ENCODE peak calls at places on chromosomes 11 and 22, in nine cellular contexts. One of them, this sample, is unnamed.

GRCh38 chr22:45082795-45083194 is 73.0 kb upstream of the PHF21B start:
- DNase-seq in GM23338: peak
- DNase-seq in Peyer's patch: no peak
- DNase-seq in colonic mucosa: no peak
- DNase-seq in psoas muscle: no peak
- DNase-seq in CD8-positive, alpha-beta T cell: no peak
- DNase-seq in ascending aorta: no peak
- DNase-seq in mammary epithelial cell: no peak
- DNase-seq in cardiac muscle cell: no peak
- DNase-seq in this sample: no peak

GRCh38 chr11:84193706-84194105 is 907.5 kb upstream of the CCDC90B start:
- DNase-seq in GM23338: no peak
- DNase-seq in Peyer's patch: no peak
- DNase-seq in colonic mucosa: no peak
- DNase-seq in psoas muscle: no peak
- DNase-seq in CD8-positive, alpha-beta T cell: no peak
- DNase-seq in ascending aorta: no peak
- DNase-seq in mammary epithelial cell: no peak
- DNase-seq in cardiac muscle cell: no peak
- DNase-seq in this sample: no peak

GRCh38 chr22:28268845-28269244 is 349.8 kb upstream of the PITPNB start:
- DNase-seq in GM23338: no peak
- DNase-seq in Peyer's patch: no peak
- DNase-seq in colonic mucosa: no peak
- DNase-seq in psoas muscle: peak
- DNase-seq in CD8-positive, alpha-beta T cell: no peak
- DNase-seq in ascending aorta: no peak
- DNase-seq in mammary epithelial cell: no peak
- DNase-seq in cardiac muscle cell: no peak
- DNase-seq in this sample: no peak

GRCh38 chr11:120339394-120339890 is 3.2 kb downstream of the ARHGEF12 start:
- DNase-seq in GM23338: peak
- DNase-seq in Peyer's patch: no peak
- DNase-seq in colonic mucosa: peak
- DNase-seq in psoas muscle: no peak
- DNase-seq in CD8-positive, alpha-beta T cell: no peak
- DNase-seq in ascending aorta: no peak
- DNase-seq in mammary epithelial cell: peak
- DNase-seq in cardiac muscle cell: peak
- DNase-seq in this sample: no peak

GRCh38 chr11:27720277-27720830 is 20.1 kb upstream of the BDNF start:
- DNase-seq in GM23338: peak
- DNase-seq in Peyer's patch: no peak
- DNase-seq in colonic mucosa: peak
- DNase-seq in psoas muscle: no peak
- DNase-seq in CD8-positive, alpha-beta T cell: no peak
- DNase-seq in ascending aorta: no peak
- DNase-seq in mammary epithelial cell: peak
- DNase-seq in cardiac muscle cell: peak
- DNase-seq in this sample: no peak

GRCh38 chr11:8910662-8911039 is 338 bp upstream of the AKIP1 start:
- DNase-seq in GM23338: no peak
- DNase-seq in Peyer's patch: no peak
- DNase-seq in colonic mucosa: no peak
- DNase-seq in psoas muscle: no peak
- DNase-seq in CD8-positive, alpha-beta T cell: no peak
- DNase-seq in ascending aorta: no peak
- DNase-seq in mammary epithelial cell: no peak
- DNase-seq in cardiac muscle cell: no peak
- DNase-seq in this sample: no peak

GRCh38 chr11:12128191-12128841 is 17.9 kb downstream of the MICAL2 start:
- DNase-seq in GM23338: no peak
- DNase-seq in Peyer's patch: no peak
- DNase-seq in colonic mucosa: no peak
- DNase-seq in psoas muscle: no peak
- DNase-seq in CD8-positive, alpha-beta T cell: no peak
- DNase-seq in ascending aorta: no peak
- DNase-seq in mammary epithelial cell: no peak
- DNase-seq in cardiac muscle cell: no peak
- DNase-seq in this sample: no peak

GRCh38 chr22:44710474-44711235 is 8.7 kb downstream of the PRR5 start:
- DNase-seq in GM23338: no peak
- DNase-seq in Peyer's patch: peak
- DNase-seq in colonic mucosa: peak
- DNase-seq in psoas muscle: no peak
- DNase-seq in CD8-positive, alpha-beta T cell: peak
- DNase-seq in ascending aorta: no peak
- DNase-seq in mammary epithelial cell: no peak
- DNase-seq in cardiac muscle cell: no peak
- DNase-seq in this sample: no peak

GRCh38 chr11:134139303-134139872 is 70.5 kb downstream of the JAM3 start:
- DNase-seq in GM23338: peak
- DNase-seq in Peyer's patch: no peak
- DNase-seq in colonic mucosa: no peak
- DNase-seq in psoas muscle: no peak
- DNase-seq in CD8-positive, alpha-beta T cell: no peak
- DNase-seq in ascending aorta: no peak
- DNase-seq in mammary epithelial cell: no peak
- DNase-seq in cardiac muscle cell: peak
- DNase-seq in this sample: no peak

GRCh38 chr11:111308140-111308539 is 9.8 kb downstream of the POU2AF3 start:
- DNase-seq in GM23338: no peak
- DNase-seq in Peyer's patch: peak
- DNase-seq in colonic mucosa: peak
- DNase-seq in psoas muscle: no peak
- DNase-seq in CD8-positive, alpha-beta T cell: no peak
- DNase-seq in ascending aorta: no peak
- DNase-seq in mammary epithelial cell: no peak
- DNase-seq in cardiac muscle cell: no peak
- DNase-seq in this sample: peak

GRCh38 chr11:104830080-104830479 is 68.2 kb downstream of the CASP12 start:
- DNase-seq in GM23338: no peak
- DNase-seq in Peyer's patch: no peak
- DNase-seq in colonic mucosa: no peak
- DNase-seq in psoas muscle: no peak
- DNase-seq in CD8-positive, alpha-beta T cell: no peak
- DNase-seq in ascending aorta: no peak
- DNase-seq in mammary epithelial cell: peak
- DNase-seq in cardiac muscle cell: no peak
- DNase-seq in this sample: no peak

GRCh38 chr11:20051783-20052399 is 108.4 kb downstream of the DBX1 start:
- DNase-seq in GM23338: no peak
- DNase-seq in Peyer's patch: no peak
- DNase-seq in colonic mucosa: no peak
- DNase-seq in psoas muscle: no peak
- DNase-seq in CD8-positive, alpha-beta T cell: no peak
- DNase-seq in ascending aorta: no peak
- DNase-seq in mammary epithelial cell: no peak
- DNase-seq in cardiac muscle cell: no peak
- DNase-seq in this sample: no peak

GRCh38 chr22:45009881-45010531 is at the start of gene PHF21B:
- DNase-seq in GM23338: peak
- DNase-seq in Peyer's patch: no peak
- DNase-seq in colonic mucosa: peak
- DNase-seq in psoas muscle: peak
- DNase-seq in CD8-positive, alpha-beta T cell: no peak
- DNase-seq in ascending aorta: no peak
- DNase-seq in mammary epithelial cell: peak
- DNase-seq in cardiac muscle cell: peak
- DNase-seq in this sample: no peak

GRCh38 chr11:63866211-63866610 is 27.3 kb downstream of the MARK2 start:
- DNase-seq in GM23338: no peak
- DNase-seq in Peyer's patch: no peak
- DNase-seq in colonic mucosa: peak
- DNase-seq in psoas muscle: peak
- DNase-seq in CD8-positive, alpha-beta T cell: peak
- DNase-seq in ascending aorta: no peak
- DNase-seq in mammary epithelial cell: peak
- DNase-seq in cardiac muscle cell: no peak
- DNase-seq in this sample: peak

GRCh38 chr11:69328231-69328630 is 34.3 kb downstream of the MYEOV start:
- DNase-seq in GM23338: no peak
- DNase-seq in Peyer's patch: no peak
- DNase-seq in colonic mucosa: peak
- DNase-seq in psoas muscle: no peak
- DNase-seq in CD8-positive, alpha-beta T cell: no peak
- DNase-seq in ascending aorta: peak
- DNase-seq in mammary epithelial cell: no peak
- DNase-seq in cardiac muscle cell: no peak
- DNase-seq in this sample: no peak

GRCh38 chr11:11975201-11976092 is 33.0 kb downstream of the DKK3 start:
- DNase-seq in GM23338: no peak
- DNase-seq in Peyer's patch: peak
- DNase-seq in colonic mucosa: no peak
- DNase-seq in psoas muscle: no peak
- DNase-seq in CD8-positive, alpha-beta T cell: no peak
- DNase-seq in ascending aorta: peak
- DNase-seq in mammary epithelial cell: no peak
- DNase-seq in cardiac muscle cell: no peak
- DNase-seq in this sample: no peak

GRCh38 chr11:134453441-134453840 is 41.4 kb upstream of the B3GAT1 start:
- DNase-seq in GM23338: no peak
- DNase-seq in Peyer's patch: peak
- DNase-seq in colonic mucosa: no peak
- DNase-seq in psoas muscle: no peak
- DNase-seq in CD8-positive, alpha-beta T cell: no peak
- DNase-seq in ascending aorta: no peak
- DNase-seq in mammary epithelial cell: no peak
- DNase-seq in cardiac muscle cell: no peak
- DNase-seq in this sample: no peak

GRCh38 chr11:134658481-134659080 is 246.5 kb upstream of the B3GAT1 start:
- DNase-seq in GM23338: no peak
- DNase-seq in Peyer's patch: no peak
- DNase-seq in colonic mucosa: peak
- DNase-seq in psoas muscle: no peak
- DNase-seq in CD8-positive, alpha-beta T cell: no peak
- DNase-seq in ascending aorta: peak
- DNase-seq in mammary epithelial cell: no peak
- DNase-seq in cardiac muscle cell: no peak
- DNase-seq in this sample: no peak

GRCh38 chr22:16562711-16563554 is 29.7 kb downstream of the CCT8L2 start:
- DNase-seq in GM23338: no peak
- DNase-seq in Peyer's patch: peak
- DNase-seq in colonic mucosa: no peak
- DNase-seq in psoas muscle: no peak
- DNase-seq in CD8-positive, alpha-beta T cell: no peak
- DNase-seq in ascending aorta: no peak
- DNase-seq in mammary epithelial cell: no peak
- DNase-seq in cardiac muscle cell: no peak
- DNase-seq in this sample: peak

DNA sequence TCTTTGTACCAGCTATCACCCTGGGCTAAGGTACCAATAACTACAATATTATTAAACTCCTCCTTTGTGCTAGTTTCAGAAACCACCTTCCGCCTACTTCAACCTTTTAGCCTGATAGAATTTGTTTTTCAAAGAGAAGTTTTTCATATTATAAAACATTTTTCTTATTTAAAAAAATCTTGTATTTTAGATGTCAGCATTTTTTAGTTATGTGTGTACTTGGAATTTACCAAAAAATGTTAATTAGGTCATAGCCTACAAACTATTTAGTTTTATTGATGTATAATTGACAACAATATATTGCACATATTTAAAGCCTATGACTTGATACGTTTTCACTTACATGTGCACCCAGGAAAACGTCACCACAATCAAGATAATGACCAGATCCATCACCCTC is 1097.6 kb downstream of the JRKL start:
- DNase-seq in GM23338: no peak
- DNase-seq in Peyer's patch: no peak
- DNase-seq in colonic mucosa: no peak
- DNase-seq in psoas muscle: no peak
- DNase-seq in CD8-positive, alpha-beta T cell: no peak
- DNase-seq in ascending aorta: no peak
- DNase-seq in mammary epithelial cell: no peak
- DNase-seq in cardiac muscle cell: no peak
- DNase-seq in this sample: no peak
- H3K4me3 ChIP-seq in GM23338: no peak
- H3K4me3 ChIP-seq in Peyer's patch: no peak
- H3K4me3 ChIP-seq in colonic mucosa: no peak
- H3K4me3 ChIP-seq in psoas muscle: no peak
- H3K4me3 ChIP-seq in CD8-positive, alpha-beta T cell: no peak
- H3K4me3 ChIP-seq in ascending aorta: no peak
- H3K4me3 ChIP-seq in mammary epithelial cell: no peak
- H3K4me3 ChIP-seq in cardiac muscle cell: no peak
- H3K4me3 ChIP-seq in this sample: no peak

DNA sequence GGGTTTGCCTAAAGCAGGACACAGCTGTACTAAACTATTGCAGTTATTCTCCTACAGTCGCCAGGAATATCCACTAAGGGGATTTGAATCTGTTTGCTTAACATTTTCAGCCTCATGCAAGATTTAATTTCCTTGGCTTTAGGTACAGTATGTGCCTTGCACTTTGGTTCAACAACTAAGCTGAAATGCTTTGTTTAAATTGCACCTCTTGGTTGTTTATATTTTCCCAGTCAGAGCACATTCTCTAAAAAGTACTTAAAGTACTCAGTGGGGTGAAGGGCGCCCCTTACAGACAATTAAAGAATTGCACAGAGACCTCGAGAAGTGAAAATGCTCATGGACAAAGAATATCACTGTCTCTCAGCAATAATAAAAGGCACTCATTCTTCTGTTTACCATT is 107.8 kb upstream of the MTNR1B start:
- DNase-seq in GM23338: peak
- DNase-seq in Peyer's patch: no peak
- DNase-seq in colonic mucosa: no peak
- DNase-seq in psoas muscle: no peak
- DNase-seq in CD8-positive, alpha-beta T cell: no peak
- DNase-seq in ascending aorta: no peak
- DNase-seq in mammary epithelial cell: no peak
- DNase-seq in cardiac muscle cell: no peak
- DNase-seq in this sample: no peak
- TF ChIP-seq CTCF in GM23338: peak
- TF ChIP-seq CTCF in Peyer's patch: no peak
- TF ChIP-seq CTCF in colonic mucosa: no peak
- TF ChIP-seq CTCF in psoas muscle: no peak
- TF ChIP-seq CTCF in CD8-positive, alpha-beta T cell: no peak
- TF ChIP-seq CTCF in ascending aorta: no peak
- TF ChIP-seq CTCF in mammary epithelial cell: peak
- TF ChIP-seq CTCF in cardiac muscle cell: no peak
- TF ChIP-seq CTCF in this sample: no peak

GRCh38 chr22:30880847-30881246 is 87.7 kb downstream of the MORC2 start:
- DNase-seq in GM23338: no peak
- DNase-seq in Peyer's patch: peak
- DNase-seq in colonic mucosa: no peak
- DNase-seq in psoas muscle: no peak
- DNase-seq in CD8-positive, alpha-beta T cell: no peak
- DNase-seq in ascending aorta: no peak
- DNase-seq in mammary epithelial cell: no peak
- DNase-seq in cardiac muscle cell: no peak
- DNase-seq in this sample: peak
- H3K27ac ChIP-seq in GM23338: no peak
- H3K27ac ChIP-seq in Peyer's patch: no peak
- H3K27ac ChIP-seq in colonic mucosa: no peak
- H3K27ac ChIP-seq in psoas muscle: no peak
- H3K27ac ChIP-seq in CD8-positive, alpha-beta T cell: no peak
- H3K27ac ChIP-seq in ascending aorta: no peak
- H3K27ac ChIP-seq in mammary epithelial cell: no peak
- H3K27ac ChIP-seq in cardiac muscle cell: peak
- H3K27ac ChIP-seq in this sample: no peak

DNA sequence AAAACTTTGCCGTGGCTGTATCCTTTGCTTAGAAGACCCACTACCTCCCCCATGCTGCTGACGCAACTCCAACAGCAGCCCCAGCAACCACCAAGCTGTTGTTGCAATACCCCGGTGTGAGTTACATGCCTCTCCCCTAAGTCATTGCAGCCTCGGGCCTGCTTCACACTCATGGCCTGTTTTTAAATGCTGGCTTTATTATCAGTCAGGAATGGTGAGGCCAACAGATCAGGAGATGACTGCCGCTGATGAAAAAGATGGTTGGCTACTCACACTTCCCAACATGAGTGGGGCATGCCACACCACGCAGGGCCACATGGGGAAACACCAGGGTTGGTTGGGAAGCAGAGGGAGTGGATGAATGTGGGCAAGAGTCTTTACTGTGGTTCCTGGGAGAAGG is 171.5 kb upstream of the SYT13 start:
- DNase-seq in GM23338: no peak
- DNase-seq in Peyer's patch: no peak
- DNase-seq in colonic mucosa: no peak
- DNase-seq in psoas muscle: no peak
- DNase-seq in CD8-positive, alpha-beta T cell: no peak
- DNase-seq in ascending aorta: no peak
- DNase-seq in mammary epithelial cell: peak
- DNase-seq in cardiac muscle cell: no peak
- DNase-seq in this sample: no peak
- H3K4me3 ChIP-seq in GM23338: no peak
- H3K4me3 ChIP-seq in Peyer's patch: no peak
- H3K4me3 ChIP-seq in colonic mucosa: no peak
- H3K4me3 ChIP-seq in psoas muscle: no peak
- H3K4me3 ChIP-seq in CD8-positive, alpha-beta T cell: no peak
- H3K4me3 ChIP-seq in ascending aorta: no peak
- H3K4me3 ChIP-seq in mammary epithelial cell: no peak
- H3K4me3 ChIP-seq in cardiac muscle cell: no peak
- H3K4me3 ChIP-seq in this sample: no peak